ENCODE peak calls at places on chromosomes 16 and 17, in six cellular contexts. U, S, D, H, J and A are unnamed samples.

GRCh38 chr17:2563543-2563942 is 29.9 kb upstream of the PAFAH1B1 start:
- DNase-seq in U (no peak), S (no peak), D (no peak), H (no peak), J (no peak), A (no peak)

GRCh38 chr17:58595194-58595792 is 80.9 kb upstream of the MTMR4 start:
- DNase-seq in U (no peak), S (no peak), D (peak; percentile 57), H (no peak), J (peak; percentile 36), A (no peak)

GRCh38 chr17:80005360-80006338 is 30.0 kb downstream of the TBC1D16 start:
- DNase-seq in U (no peak), S (peak; percentile 48), D (peak; percentile 93), H (peak; percentile 48), J (peak; percentile 40), A (no peak)

GRCh38 chr17:66957951-66958579 is 6.4 kb upstream of the CACNG4 start:
- DNase-seq in U (no peak), S (no peak), D (no peak), H (no peak), J (no peak), A (no peak)

GRCh38 chr16:85398688-85399582 is 214.2 kb upstream of the GSE1 start:
- DNase-seq in U (peak; percentile 36), S (no peak), D (no peak), H (no peak), J (no peak), A (no peak)

GRCh38 chr17:42659079-42659931 is at the start of gene TUBG2:
- DNase-seq in U (peak; percentile 79), S (peak; percentile 92), D (peak; percentile 99), H (peak; percentile 89), J (peak; percentile 80), A (peak; percentile 93)

GRCh38 chr17:4968916-4969550 is 1.4 kb upstream of the SPAG7 start:
- DNase-seq in U (peak; percentile 96), S (peak; percentile 38), D (peak; percentile 68), H (no peak), J (no peak), A (no peak)

GRCh38 chr17:63193827-63194226 is 227.8 kb downstream of the TANC2 start:
- DNase-seq in U (no peak), S (no peak), D (no peak), H (no peak), J (no peak), A (no peak)

GRCh38 chr17:145671-146541 is 8.5 kb downstream of the SCGB1C2 start:
- DNase-seq in U (peak; percentile 28), S (no peak), D (no peak), H (peak; percentile 6), J (no peak), A (no peak)

GRCh38 chr16:75267631-75268264 is 16.3 kb upstream of the BCAR1 start:
- DNase-seq in U (peak; percentile 63), S (peak; percentile 64), D (peak; percentile 76), H (peak; percentile 70), J (peak; percentile 54), A (no peak)

GRCh38 chr16:75264999-75265910 is 13.8 kb upstream of the BCAR1 start:
- DNase-seq in U (peak; percentile 60), S (no peak), D (peak; percentile 73), H (peak; percentile 65), J (no peak), A (no peak)

GRCh38 chr16:75264531-75264998 is 13.1 kb upstream of the BCAR1 start:
- DNase-seq in U (peak; percentile 45), S (peak; percentile 70), D (no peak), H (peak; percentile 60), J (no peak), A (no peak)

GRCh38 chr16:75265911-75266701 is 14.7 kb upstream of the BCAR1 start:
- DNase-seq in U (peak; percentile 79), S (peak; percentile 71), D (peak; percentile 96), H (peak; percentile 78), J (no peak), A (no peak)

DNA sequence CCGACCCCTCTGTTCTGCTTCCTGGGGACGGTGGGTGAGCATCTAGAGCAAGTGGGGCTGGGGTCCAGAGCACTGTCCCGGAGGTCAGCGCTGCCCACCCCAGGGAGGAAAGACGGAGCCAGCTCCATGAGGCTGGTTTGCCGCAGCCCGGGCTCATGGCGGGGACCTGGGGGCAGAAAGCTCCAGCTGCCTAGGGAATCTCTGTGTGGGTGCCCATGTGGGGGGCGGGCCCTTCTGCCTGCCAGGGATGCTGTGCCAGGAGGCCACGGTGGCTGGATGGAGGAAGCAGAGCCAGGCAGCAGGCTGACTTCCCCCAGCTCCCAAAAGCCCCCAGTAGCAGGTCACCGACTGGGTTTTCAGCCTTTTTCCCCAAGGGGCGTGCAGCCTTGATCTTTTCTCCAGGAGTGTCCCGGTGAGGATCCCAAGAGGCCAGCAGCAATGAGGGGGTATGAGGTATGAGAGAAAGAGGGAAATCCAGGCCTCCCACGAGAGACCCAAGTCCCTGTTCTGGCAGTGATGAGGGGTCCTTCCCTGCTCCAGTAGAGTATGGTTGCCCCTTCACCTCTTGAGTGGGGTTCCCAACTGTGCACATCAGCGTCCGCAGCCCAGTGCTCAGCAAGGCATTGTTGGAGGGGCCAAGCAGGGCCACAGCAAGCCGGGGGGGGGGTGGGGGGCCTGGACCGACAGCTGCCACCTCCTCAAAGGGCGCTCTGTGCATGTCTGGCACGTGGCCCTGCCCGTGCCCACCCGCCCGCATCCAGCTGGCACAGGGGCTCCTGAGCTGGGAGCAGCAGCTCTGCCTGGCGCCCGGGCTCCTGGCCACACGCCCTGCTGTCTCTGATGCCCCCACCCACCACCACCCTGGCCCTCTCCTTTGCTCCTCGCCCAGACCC is 15.6 kb upstream of the BCAR1 start:
- DNase-seq in U (no peak), S (no peak), D (no peak), H (no peak), J (no peak), A (no peak)
- H3K9me3 ChIP-seq in U (peaks cover 3% of the 10 kb centered on the region), S (no peaks in the 10 kb centered on the region), D (no peaks in the 10 kb centered on the region), H (no peaks in the 10 kb centered on the region), J (no peaks in the 10 kb centered on the region), A (no peaks in the 10 kb centered on the region)

GRCh38 chr16:58265480-58266052 is 29.3 kb downstream of the PRSS54 start:
- DNase-seq in U (no peak), S (no peak), D (no peak), H (no peak), J (no peak), A (no peak)

GRCh38 chr16:58262592-58262991 is 32.2 kb downstream of the PRSS54 start:
- DNase-seq in U (no peak), S (no peak), D (no peak), H (no peak), J (no peak), A (no peak)

GRCh38 chr16:58266336-58266735 is 28.5 kb downstream of the PRSS54 start:
- DNase-seq in U (no peak), S (no peak), D (no peak), H (no peak), J (no peak), A (no peak)

GRCh38 chr16:58264961-58265479 is 29.8 kb downstream of the PRSS54 start:
- DNase-seq in U (peak; percentile 51), S (peak; percentile 47), D (no peak), H (no peak), J (no peak), A (no peak)

GRCh38 chr16:58264007-58264406 is 30.8 kb downstream of the PRSS54 start:
- DNase-seq in U (no peak), S (no peak), D (no peak), H (no peak), J (no peak), A (no peak)
- H3K27ac ChIP-seq in U (no peak overlapping the region), S (no peak overlapping the region), D (no peak overlapping the region), H (no peak overlapping the region), J (no peak overlapping the region), A (no peak overlapping the region)

GRCh38 chr17:70775667-70776066 is 606.3 kb downstream of the KCNJ2 start:
- DNase-seq in U (no peak), S (no peak), D (no peak), H (no peak), J (no peak), A (no peak)

GRCh38 chr17:70776446-70776845 is 607.1 kb downstream of the KCNJ2 start:
- DNase-seq in U (no peak), S (no peak), D (no peak), H (no peak), J (no peak), A (no peak)

GRCh38 chr17:70774339-70775110 is 605.2 kb downstream of the KCNJ2 start:
- DNase-seq in U (no peak), S (no peak), D (no peak), H (no peak), J (no peak), A (no peak)

DNA sequence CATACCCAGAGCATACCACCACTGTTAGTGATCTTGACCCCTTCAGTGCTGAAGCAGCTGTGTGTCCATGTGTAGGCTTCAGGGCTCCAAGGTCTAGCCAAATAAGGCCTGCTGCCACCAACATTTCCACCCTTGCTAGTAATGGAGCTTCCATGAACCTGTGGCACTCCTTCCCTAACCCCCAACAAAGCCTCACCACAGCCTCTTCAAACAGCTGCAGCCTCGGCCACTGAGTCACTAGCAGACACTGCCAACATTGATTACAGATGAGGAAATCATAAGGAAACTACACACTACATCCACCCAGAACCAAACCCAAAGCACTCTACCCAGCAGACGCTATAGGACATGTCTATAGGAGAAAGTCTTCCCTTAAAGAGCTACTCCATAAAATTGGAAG is 610.7 kb downstream of the KCNJ2 start:
- DNase-seq in U (no peak), S (no peak), D (no peak), H (no peak), J (no peak), A (no peak)
- H3K9me3 ChIP-seq in U (peaks cover 3% of the 10 kb centered on the region), S (peaks cover 2% of the 10 kb centered on the region), D (peaks cover 11% of the 10 kb centered on the region), H (no peaks in the 10 kb centered on the region), J (no peaks in the 10 kb centered on the region), A (no peaks in the 10 kb centered on the region)

GRCh38 chr17:33871720-33872535 is 383.2 kb upstream of the CCL2 start:
- DNase-seq in U (no peak), S (no peak), D (peak; percentile 59), H (no peak), J (no peak), A (no peak)
- H3K27ac ChIP-seq in U (no peak overlapping the region), S (no peak overlapping the region), D (no peak overlapping the region), H (no peak overlapping the region), J (no peak overlapping the region), A (no peak overlapping the region)